ENCODE peak calls at places on chromosomes 2 and 18, in nine cellular contexts. H is lower lobe of right lung; Y is epithelial cell of esophagus; U is MCF 10A; C is neural crest cell; Q is omental fat pad; J is PC-3; F is nephron progenitor cell; O is activated CD8-positive, alpha-beta T cell treated with anti-CD3 and anti-CD28 coated beads for 36 hours. L is an unnamed sample.

GRCh38 chr2:184780944-184781343 is 182.6 kb downstream of the ZNF804A start:
- DNase-seq in H (no peak), Y (no peak), U (no peak), C (no peak), Q (no peak), J (no peak), F (no peak), O (no peak), L (no peak)

GRCh38 chr2:159317392-159318088 is 31.0 kb upstream of the WDSUB1 start:
- DNase-seq in H (no peak), Y (peak), U (no peak), C (no peak), Q (no peak), J (no peak), F (no peak), O (no peak), L (no peak)

GRCh38 chr2:60826126-60826525 is 55.2 kb upstream of the REL start:
- DNase-seq in H (no peak), Y (peak), U (no peak), C (no peak), Q (no peak), J (no peak), F (no peak), O (no peak), L (no peak)

GRCh38 chr2:148244593-148245292 is 223.9 kb downstream of the MBD5 start:
- DNase-seq in H (no peak), Y (peak), U (peak), C (no peak), Q (no peak), J (peak), F (no peak), O (no peak), L (no peak)

GRCh38 chr18:13982136-13982535 is 66.8 kb upstream of the MC2R start:
- DNase-seq in H (no peak), Y (no peak), U (no peak), C (no peak), Q (no peak), J (no peak), F (no peak), O (no peak), L (no peak)

GRCh38 chr2:241570961-241571581 is 12.5 kb downstream of the BOK start:
- DNase-seq in H (peak), Y (no peak), U (no peak), C (no peak), Q (no peak), J (no peak), F (no peak), O (no peak), L (no peak)

GRCh38 chr2:3303583-3304406 is 73.8 kb downstream of the EIPR1 start:
- DNase-seq in H (peak), Y (peak), U (peak), C (peak), Q (peak), J (peak), F (peak), O (peak), L (peak)

GRCh38 chr2:102141011-102141914 is 1.3 kb upstream of the IL1R1 start:
- DNase-seq in H (no peak), Y (no peak), U (no peak), C (no peak), Q (no peak), J (no peak), F (no peak), O (no peak), L (no peak)

GRCh38 chr2:38016177-38016576 is 59.8 kb downstream of the CYP1B1 start:
- DNase-seq in H (no peak), Y (peak), U (no peak), C (no peak), Q (no peak), J (peak), F (no peak), O (no peak), L (no peak)

GRCh38 chr2:7706791-7707190 is 789.6 kb downstream of the RNF144A start:
- DNase-seq in H (no peak), Y (peak), U (peak), C (no peak), Q (no peak), J (peak), F (no peak), O (no peak), L (no peak)

GRCh38 chr2:8676915-8677645 is 4.8 kb upstream of the ID2 start:
- DNase-seq in H (peak), Y (no peak), U (no peak), C (no peak), Q (no peak), J (peak), F (peak), O (no peak), L (no peak)

GRCh38 chr2:187126247-187127005 is 277.5 kb upstream of the ZSWIM2 start:
- DNase-seq in H (no peak), Y (no peak), U (no peak), C (no peak), Q (no peak), J (no peak), F (no peak), O (no peak), L (no peak)

GRCh38 chr2:38438536-38439225 is 61.6 kb upstream of the ATL2 start:
- DNase-seq in H (no peak), Y (peak), U (no peak), C (no peak), Q (no peak), J (peak), F (no peak), O (peak), L (peak)

GRCh38 chr2:157229572-157229971 is 27.9 kb upstream of the GALNT5 start:
- DNase-seq in H (no peak), Y (peak), U (no peak), C (no peak), Q (no peak), J (peak), F (no peak), O (no peak), L (no peak)

GRCh38 chr2:175187378-175187777 is 5.9 kb upstream of the ATP5MC3 start:
- DNase-seq in H (no peak), Y (peak), U (peak), C (no peak), Q (no peak), J (peak), F (no peak), O (peak), L (peak)

GRCh38 chr2:99922664-99923063 is 219.7 kb downstream of the AFF3 start:
- DNase-seq in H (no peak), Y (no peak), U (no peak), C (no peak), Q (no peak), J (no peak), F (no peak), O (no peak), L (no peak)

GRCh38 chr2:110979834-110980612 is 140.7 kb upstream of the BCL2L11 start:
- DNase-seq in H (no peak), Y (peak), U (no peak), C (no peak), Q (no peak), J (peak), F (no peak), O (no peak), L (no peak)

GRCh38 chr18:37844209-37844970 is 278.8 kb upstream of the CELF4 start:
- DNase-seq in H (no peak), Y (no peak), U (no peak), C (no peak), Q (no peak), J (no peak), F (no peak), O (no peak), L (no peak)

GRCh38 chr2:9234680-9235387 is 28.2 kb downstream of the ASAP2 start:
- DNase-seq in H (no peak), Y (peak), U (peak), C (no peak), Q (no peak), J (peak), F (no peak), O (no peak), L (no peak)

GRCh38 chr2:14944562-14945346 is 312.2 kb downstream of the LRATD1 start:
- DNase-seq in H (no peak), Y (peak), U (peak), C (no peak), Q (no peak), J (peak), F (peak), O (no peak), L (no peak)

GRCh38 chr18:39871976-39872375 is 2083.1 kb upstream of the PIK3C3 start:
- DNase-seq in H (no peak), Y (peak), U (no peak), C (no peak), Q (no peak), J (no peak), F (no peak), O (no peak), L (no peak)

GRCh38 chr2:71849603-71850305 is 297.9 kb downstream of the CYP26B1 start:
- DNase-seq in H (no peak), Y (no peak), U (no peak), C (no peak), Q (no peak), J (no peak), F (no peak), O (no peak), L (no peak)

GRCh38 chr2:6880200-6880733 is 2.7 kb downstream of the RSAD2 start:
- DNase-seq in H (no peak), Y (no peak), U (no peak), C (no peak), Q (no peak), J (no peak), F (no peak), O (no peak), L (no peak)

GRCh38 chr2:127051780-127052067 is 55.2 kb downstream of the BIN1 start:
- DNase-seq in H (no peak), Y (no peak), U (no peak), C (no peak), Q (no peak), J (no peak), F (no peak), O (no peak), L (no peak)

GRCh38 chr18:22439447-22439846 is 21.7 kb upstream of the CTAGE1 start:
- DNase-seq in H (no peak), Y (peak), U (peak), C (no peak), Q (no peak), J (peak), F (no peak), O (no peak), L (no peak)

GRCh38 chr2:128308284-128308731 is 10.4 kb downstream of the HS6ST1 start:
- DNase-seq in H (peak), Y (no peak), U (no peak), C (no peak), Q (no peak), J (no peak), F (peak), O (no peak), L (no peak)

GRCh38 chr18:31248783-31249521 is 69.0 kb upstream of the DSG1 start:
- DNase-seq in H (no peak), Y (peak), U (no peak), C (no peak), Q (no peak), J (no peak), F (no peak), O (no peak), L (no peak)

GRCh38 chr2:65850695-65851094 is 418.3 kb upstream of the SPRED2 start:
- DNase-seq in H (no peak), Y (peak), U (no peak), C (no peak), Q (no peak), J (no peak), F (no peak), O (no peak), L (no peak)

GRCh38 chr2:85830645-85831044 is 58.1 kb downstream of the ST3GAL5 start:
- DNase-seq in H (no peak), Y (peak), U (peak), C (no peak), Q (no peak), J (no peak), F (no peak), O (peak), L (no peak)
- TF ChIP-seq CTCF in H (no peak), Y (peak), U (no peak), C (no peak), Q (no peak), J (peak), F (no peak), O (peak), L (peak)

GRCh38 chr18:79744625-79745024 is 53.1 kb upstream of the KCNG2 start:
- DNase-seq in H (no peak), Y (no peak), U (no peak), C (no peak), Q (no peak), J (no peak), F (no peak), O (no peak), L (no peak)

GRCh38 chr18:79748321-79749157 is 49.2 kb upstream of the KCNG2 start:
- DNase-seq in H (no peak), Y (no peak), U (no peak), C (no peak), Q (no peak), J (no peak), F (no peak), O (no peak), L (no peak)

GRCh38 chr18:79749251-79750191 is 48.2 kb upstream of the KCNG2 start:
- DNase-seq in H (no peak), Y (no peak), U (no peak), C (no peak), Q (no peak), J (no peak), F (no peak), O (no peak), L (no peak)

GRCh38 chr18:79746730-79747129 is 51.0 kb upstream of the KCNG2 start:
- DNase-seq in H (no peak), Y (no peak), U (no peak), C (no peak), Q (no peak), J (no peak), F (no peak), O (no peak), L (no peak)

GRCh38 chr18:79747156-79747845 is 50.4 kb upstream of the KCNG2 start:
- DNase-seq in H (no peak), Y (no peak), U (no peak), C (no peak), Q (no peak), J (no peak), F (no peak), O (no peak), L (no peak)
- TF ChIP-seq CTCF in H (no peak), Y (no peak), U (no peak), C (no peak), Q (no peak), J (peak), F (no peak), O (no peak), L (no peak)

DNA sequence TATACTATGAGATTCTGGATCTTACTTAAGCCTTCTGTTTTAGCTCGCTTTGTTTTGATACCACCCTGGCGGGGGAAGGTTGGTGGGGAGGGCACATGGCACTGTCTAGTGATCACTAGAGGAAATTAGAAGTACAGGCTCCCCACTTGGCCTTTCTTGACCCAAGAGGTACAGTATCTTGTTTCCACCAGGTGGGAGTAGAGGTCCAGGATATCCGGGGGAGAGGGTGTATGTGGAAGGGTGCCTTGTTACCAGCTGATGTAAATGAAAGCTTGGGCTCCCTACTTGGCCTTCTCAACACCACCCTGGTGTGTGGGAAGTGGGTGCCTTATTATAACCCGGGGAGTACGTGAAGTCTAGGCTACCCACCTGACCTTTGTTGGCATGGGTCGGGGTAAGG is 7.5 kb downstream of the GALNT1 start:
- DNase-seq in H (no peak), Y (peak), U (no peak), C (no peak), Q (no peak), J (no peak), F (no peak), O (peak), L (no peak)
- TF ChIP-seq CTCF in H (no peak), Y (no peak), U (no peak), C (no peak), Q (no peak), J (no peak), F (no peak), O (peak), L (peak)

DNA sequence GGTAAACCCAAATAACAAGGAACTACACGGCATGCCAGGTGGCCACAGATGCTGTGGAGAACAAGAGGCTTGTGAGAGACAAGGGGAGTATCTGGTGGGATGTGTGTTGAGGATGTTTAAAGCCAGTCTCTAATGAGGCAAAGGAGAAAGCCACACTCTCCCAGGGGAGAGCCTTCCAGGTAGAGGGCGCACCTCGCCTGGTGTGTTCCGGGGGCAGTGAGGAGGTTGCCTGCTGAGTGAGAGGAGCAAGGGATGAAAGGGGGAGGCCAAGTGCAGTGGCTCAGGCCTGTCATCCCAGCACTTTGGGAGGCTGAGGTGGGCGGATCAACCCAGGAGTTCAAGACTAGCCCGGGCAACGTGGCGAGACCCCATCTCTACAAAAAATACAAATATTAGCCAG is 16.2 kb downstream of the SAG start:
- DNase-seq in H (no peak), Y (no peak), U (no peak), C (no peak), Q (no peak), J (no peak), F (no peak), O (no peak), L (no peak)
- TF ChIP-seq CTCF in H (no peak), Y (no peak), U (no peak), C (no peak), Q (no peak), J (no peak), F (no peak), O (no peak), L (no peak)

DNA sequence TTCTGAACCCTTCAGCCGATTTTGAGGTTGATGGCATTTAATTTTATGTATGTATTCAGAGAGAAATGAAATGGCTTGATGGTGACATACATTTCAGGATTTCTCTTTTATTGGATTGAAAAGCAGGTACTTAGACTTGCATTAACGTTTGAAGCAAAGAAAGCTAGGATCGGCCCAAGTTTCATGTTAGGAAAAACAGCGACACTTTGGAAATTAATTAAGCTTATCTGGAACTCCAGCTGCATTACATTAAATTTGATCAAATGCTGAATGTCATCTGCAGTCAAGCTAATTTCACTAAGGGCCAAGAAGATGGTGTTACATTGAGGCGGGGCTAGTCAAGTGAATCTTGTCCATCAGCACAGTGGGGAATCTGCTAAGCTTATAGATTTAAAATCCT is 441.8 kb downstream of the IRS1 start:
- DNase-seq in H (no peak), Y (no peak), U (no peak), C (no peak), Q (no peak), J (no peak), F (no peak), O (no peak), L (no peak)
- TF ChIP-seq CTCF in H (no peak), Y (no peak), U (no peak), C (no peak), Q (no peak), J (no peak), F (no peak), O (no peak), L (no peak)

GRCh38 chr2:10453899-10454298 is 5.8 kb upstream of the ODC1 start:
- DNase-seq in H (peak), Y (peak), U (peak), C (no peak), Q (no peak), J (no peak), F (no peak), O (no peak), L (no peak)

GRCh38 chr2:10454505-10454904 is 6.4 kb upstream of the ODC1 start:
- DNase-seq in H (no peak), Y (peak), U (peak), C (no peak), Q (no peak), J (no peak), F (no peak), O (no peak), L (no peak)

GRCh38 chr2:10460366-10460796 is 12.3 kb upstream of the ODC1 start:
- DNase-seq in H (no peak), Y (no peak), U (no peak), C (no peak), Q (no peak), J (no peak), F (no peak), O (no peak), L (no peak)

GRCh38 chr2:10462178-10463083 is 14.3 kb upstream of the ODC1 start:
- DNase-seq in H (no peak), Y (no peak), U (no peak), C (no peak), Q (no peak), J (no peak), F (no peak), O (no peak), L (no peak)

DNA sequence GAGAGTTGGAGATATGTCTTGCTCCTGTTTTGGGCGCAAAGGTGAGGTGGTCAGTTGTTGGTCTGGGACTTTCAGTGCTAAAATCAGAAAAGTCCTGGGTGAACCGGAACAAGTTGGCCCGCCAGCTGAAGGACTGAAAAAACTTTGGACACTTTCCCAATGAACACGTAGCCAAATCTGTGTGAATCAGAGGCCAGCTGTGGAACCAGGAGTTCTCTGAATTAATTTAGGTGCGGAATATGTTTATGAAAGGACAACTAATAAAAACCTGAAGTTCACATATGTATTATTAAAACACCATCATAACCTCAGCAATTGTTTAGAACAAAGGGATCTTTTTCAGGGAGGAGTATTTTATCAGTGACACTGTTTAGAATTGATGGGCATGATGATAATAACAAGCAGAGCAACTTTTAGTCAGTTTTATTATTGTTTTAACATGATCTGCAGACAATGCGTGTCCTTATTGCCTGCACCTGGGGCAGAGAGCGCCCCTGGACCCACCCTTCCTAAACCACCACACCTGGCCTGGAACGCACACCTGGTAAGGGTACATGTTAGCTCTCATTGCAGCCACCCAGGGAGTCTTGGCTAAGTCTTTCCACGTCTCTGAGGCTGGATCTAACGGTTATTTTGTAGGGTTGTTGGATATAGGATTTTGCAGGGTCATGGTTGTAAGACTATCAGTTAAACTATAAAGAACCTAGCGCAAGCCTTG is 9.9 kb upstream of the ODC1 start:
- DNase-seq in H (peak), Y (peak), U (peak), C (no peak), Q (no peak), J (peak), F (no peak), O (no peak), L (no peak)
- TF ChIP-seq CTCF in H (no peak), Y (no peak), U (no peak), C (no peak), Q (no peak), J (no peak), F (no peak), O (no peak), L (no peak)

DNA sequence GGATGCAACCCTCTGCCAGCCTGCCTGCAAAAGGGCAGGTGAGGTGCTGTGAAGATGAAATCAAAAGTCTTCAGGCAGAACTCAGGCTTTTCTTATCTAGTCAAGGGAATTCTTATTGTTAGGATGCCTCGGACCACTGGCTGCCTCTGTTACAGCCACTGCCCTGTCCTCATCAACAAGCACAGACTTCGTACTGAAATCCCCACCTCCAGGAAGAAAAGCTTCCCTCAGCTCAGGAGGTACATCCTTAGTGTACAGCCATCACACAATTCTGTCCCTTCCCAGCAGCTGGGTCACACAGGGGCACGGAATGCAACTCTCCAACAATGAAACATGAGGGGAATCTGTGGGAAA is 10.1 kb upstream of the RNU4ATAC start:
- DNase-seq in H (no peak), Y (no peak), U (no peak), C (no peak), Q (no peak), J (no peak), F (no peak), O (no peak), L (no peak)
- TF ChIP-seq CTCF in H (no peak), Y (no peak), U (no peak), C (no peak), Q (no peak), J (no peak), F (no peak), O (no peak), L (no peak)